ENCODE peak calls at places on chromosomes 6 and 20, in five cellular contexts. Y, U, Q, V and K are unnamed samples. For H3K36me3, the result is how much of the 10 kb centered on the place peaks cover.

GRCh38 chr20:8534368-8534767 is 402.3 kb downstream of the PLCB1 start:
- DNase-seq in Y (peak), U (no peak), Q (no peak), V (no peak), K (no peak)

GRCh38 chr6:164477126-164477525 is 832.3 kb downstream of the C6orf118 start:
- DNase-seq in Y (no peak), U (no peak), Q (peak), V (no peak), K (no peak)

GRCh38 chr20:14288341-14289330 is 48.8 kb downstream of the FLRT3 start:
- DNase-seq in Y (no peak), U (no peak), Q (peak), V (no peak), K (peak)

GRCh38 chr20:23583526-23583925 is 15.2 kb upstream of the CST9L start:
- DNase-seq in Y (no peak), U (no peak), Q (no peak), V (no peak), K (no peak)

GRCh38 chr6:151914475-151914874 is 107.0 kb downstream of the ESR1 start:
- DNase-seq in Y (no peak), U (no peak), Q (peak), V (no peak), K (peak)

GRCh38 chr20:57948177-57948955 is 238.6 kb upstream of the PMEPA1 start:
- DNase-seq in Y (no peak), U (no peak), Q (no peak), V (no peak), K (no peak)

GRCh38 chr6:18307006-18307405 is 42.7 kb upstream of the DEK start:
- DNase-seq in Y (no peak), U (no peak), Q (peak), V (no peak), K (peak)

GRCh38 chr6:88982720-88983119 is 19.3 kb upstream of the RNGTT start:
- DNase-seq in Y (peak), U (peak), Q (peak), V (no peak), K (peak)

GRCh38 chr6:11096109-11096508 is 2.5 kb downstream of the SMIM13 start:
- DNase-seq in Y (no peak), U (no peak), Q (peak), V (no peak), K (peak)

GRCh38 chr6:158642097-158642601 is 2.4 kb downstream of the DYNLT1 start:
- DNase-seq in Y (no peak), U (peak), Q (peak), V (peak), K (peak)

GRCh38 chr20:41692479-41693135 is 74.4 kb upstream of the CHD6 start:
- DNase-seq in Y (peak), U (peak), Q (peak), V (peak), K (peak)

GRCh38 chr6:17179246-17180073 is 77.6 kb downstream of the STMND1 start:
- DNase-seq in Y (no peak), U (no peak), Q (peak), V (no peak), K (no peak)

GRCh38 chr6:147503587-147503986 is 4.9 kb upstream of the SAMD5 start:
- DNase-seq in Y (peak), U (no peak), Q (no peak), V (no peak), K (no peak)

GRCh38 chr20:16216227-16217210 is 356.7 kb downstream of the KIF16B start:
- DNase-seq in Y (no peak), U (no peak), Q (no peak), V (no peak), K (no peak)

GRCh38 chr20:1888796-1889463 is 6.3 kb upstream of the SIRPA start:
- DNase-seq in Y (no peak), U (no peak), Q (peak), V (no peak), K (peak)

GRCh38 chr6:76072562-76072961 is at the start of gene IMPG1:
- DNase-seq in Y (no peak), U (no peak), Q (no peak), V (no peak), K (no peak)

GRCh38 chr20:8154636-8155035 is 22.6 kb downstream of the PLCB1 start:
- DNase-seq in Y (no peak), U (no peak), Q (no peak), V (no peak), K (no peak)

GRCh38 chr6:51960419-51960818 is 127.0 kb downstream of the PKHD1 start:
- DNase-seq in Y (no peak), U (no peak), Q (no peak), V (peak), K (no peak)

GRCh38 chr6:104182811-104183210 is 676.9 kb downstream of the HACE1 start:
- DNase-seq in Y (no peak), U (no peak), Q (peak), V (no peak), K (peak)

GRCh38 chr6:157174731-157175130 is 148.6 kb downstream of the TMEM242 start:
- DNase-seq in Y (no peak), U (no peak), Q (no peak), V (no peak), K (no peak)

GRCh38 chr20:21505810-21506530 is 7.9 kb downstream of the NKX2-2 start:
- DNase-seq in Y (peak), U (no peak), Q (peak), V (no peak), K (peak)

GRCh38 chr6:165272585-165272984 is 36.8 kb downstream of the C6orf118 start:
- DNase-seq in Y (no peak), U (no peak), Q (no peak), V (no peak), K (no peak)

GRCh38 chr20:37986873-37987601 is 46.2 kb downstream of the TTI1 start:
- DNase-seq in Y (peak), U (peak), Q (peak), V (no peak), K (peak)

GRCh38 chr6:75855047-75855446 is 106.0 kb downstream of the MYO6 start:
- DNase-seq in Y (peak), U (peak), Q (peak), V (no peak), K (peak)

GRCh38 chr20:2206957-2207769 is 88.6 kb upstream of the TGM3 start:
- DNase-seq in Y (peak), U (peak), Q (peak), V (no peak), K (peak)

GRCh38 chr20:3276400-3277015 is 37.5 kb upstream of the SLC4A11 start:
- DNase-seq in Y (peak), U (no peak), Q (peak), V (no peak), K (peak)

GRCh38 chr20:7996898-7997297 is 22.7 kb downstream of the TMX4 start:
- DNase-seq in Y (no peak), U (no peak), Q (no peak), V (no peak), K (no peak)

GRCh38 chr6:78999737-79000136 is 78.3 kb downstream of the PHIP start:
- DNase-seq in Y (no peak), U (no peak), Q (peak), V (no peak), K (peak)
- H3K36me3 ChIP-seq in Y (half or more), U (under half), Q (half or more), V (half or more), K (half or more)

GRCh38 chr6:160103825-160104100 is 17.9 kb upstream of the SLC22A1 start:
- DNase-seq in Y (no peak), U (no peak), Q (no peak), V (no peak), K (no peak)

GRCh38 chr6:160106701-160107100 is 14.9 kb upstream of the SLC22A1 start:
- DNase-seq in Y (no peak), U (no peak), Q (no peak), V (no peak), K (no peak)

GRCh38 chr6:160108077-160108476 is 13.5 kb upstream of the SLC22A1 start:
- DNase-seq in Y (no peak), U (no peak), Q (no peak), V (no peak), K (no peak)

GRCh38 chr6:160104821-160105517 is 16.6 kb upstream of the SLC22A1 start:
- DNase-seq in Y (no peak), U (no peak), Q (no peak), V (no peak), K (no peak)

GRCh38 chr6:160106010-160106409 is 15.6 kb upstream of the SLC22A1 start:
- DNase-seq in Y (no peak), U (no peak), Q (no peak), V (no peak), K (no peak)
- H3K36me3 ChIP-seq in Y (half or more), U (under half), Q (under half), V (half or more), K (half or more)

GRCh38 chr20:62330576-62331317 is 27.9 kb downstream of the ADRM1 start:
- DNase-seq in Y (no peak), U (no peak), Q (no peak), V (no peak), K (no peak)

GRCh38 chr20:62332421-62332820 is 29.6 kb downstream of the ADRM1 start:
- DNase-seq in Y (no peak), U (no peak), Q (no peak), V (no peak), K (no peak)

GRCh38 chr20:62332989-62333819 is 30.4 kb downstream of the ADRM1 start:
- DNase-seq in Y (no peak), U (no peak), Q (no peak), V (no peak), K (no peak)

GRCh38 chr20:62329389-62330377 is 26.9 kb downstream of the ADRM1 start:
- DNase-seq in Y (no peak), U (no peak), Q (no peak), V (no peak), K (no peak)

GRCh38 chr20:62331347-62331746 is 28.6 kb downstream of the ADRM1 start:
- DNase-seq in Y (no peak), U (no peak), Q (no peak), V (no peak), K (no peak)
- H3K36me3 ChIP-seq in Y (half or more), U (under half), Q (under half), V (half or more), K (under half)

DNA sequence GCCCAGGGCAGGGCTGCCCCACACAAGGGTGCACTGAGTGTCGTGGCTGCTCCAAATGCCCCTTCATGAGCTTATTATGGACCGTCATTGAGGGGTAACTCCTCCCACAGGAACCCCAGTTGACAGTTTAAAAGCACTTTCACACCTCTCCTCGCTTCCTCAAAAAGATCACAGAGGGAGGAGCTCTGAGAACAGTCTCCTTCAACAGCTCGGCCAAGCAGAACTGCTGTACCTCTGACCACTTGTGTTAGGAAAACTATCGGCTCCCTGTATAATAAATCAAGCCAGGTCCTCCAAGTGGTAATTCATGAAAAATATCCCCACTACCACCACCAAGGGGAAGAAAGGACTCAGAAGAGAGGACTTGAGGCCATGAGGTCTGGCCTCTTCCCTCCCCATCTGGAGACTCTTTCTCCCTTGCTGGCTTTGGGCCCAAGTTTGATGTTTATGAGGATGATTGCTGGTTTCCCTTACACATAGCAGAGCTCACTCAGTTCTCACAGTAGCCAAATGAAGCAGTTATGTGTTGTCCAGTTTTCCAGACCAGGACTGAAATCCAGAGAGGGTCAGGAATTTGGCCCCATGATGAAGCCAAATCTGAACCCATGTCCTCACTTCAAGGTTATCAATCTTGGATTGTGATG is 8.7 kb downstream of the SNX21 start:
- DNase-seq in Y (no peak), U (no peak), Q (peak), V (no peak), K (peak)
- H3K36me3 ChIP-seq in Y (half or more), U (under half), Q (under half), V (half or more), K (half or more)

DNA sequence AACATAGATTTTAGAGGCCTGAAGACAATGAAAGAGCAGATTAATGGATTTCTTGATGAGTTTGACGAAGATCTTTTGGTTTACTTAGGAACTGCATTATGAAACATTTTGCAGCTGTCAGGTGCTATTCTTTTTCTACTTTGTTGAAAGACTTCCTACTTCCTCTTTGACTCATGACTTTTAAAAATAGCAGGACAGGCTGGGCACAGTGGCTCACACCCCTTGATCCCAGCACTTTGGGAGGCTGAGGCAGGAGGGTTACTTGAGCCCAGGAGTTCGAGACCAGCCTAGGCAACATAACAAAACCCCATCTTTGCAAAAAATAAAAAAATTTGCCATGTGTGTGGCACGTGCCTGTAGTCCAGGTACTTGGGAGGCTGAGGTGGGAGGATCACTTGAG is 52.0 kb downstream of the ITCH start:
- DNase-seq in Y (no peak), U (no peak), Q (no peak), V (no peak), K (no peak)
- H3K36me3 ChIP-seq in Y (half or more), U (under half), Q (half or more), V (half or more), K (half or more)

GRCh38 chr20:46897471-46897870 is 2.8 kb downstream of the EYA2 start:
- DNase-seq in Y (no peak), U (no peak), Q (no peak), V (no peak), K (no peak)
- H3K36me3 ChIP-seq in Y (under half), U (under half), Q (under half), V (under half), K (under half)

GRCh38 chr6:136627191-136627590 is 77.0 kb upstream of the MAP7 start:
- DNase-seq in Y (no peak), U (no peak), Q (no peak), V (no peak), K (no peak)
- H3K36me3 ChIP-seq in Y (under half), U (under half), Q (under half), V (under half), K (under half)